ENCODE peak calls at places on chromosomes 2 and 18, in six cellular contexts. G, L, T, W, K and B are unnamed samples.

GRCh38 chr2:67842375-67842959 is 220.3 kb downstream of the C1D start:
- DNase-seq in G (no peak), K (no peak), T (no peak), W (no peak), L (no peak), B (no peak)

GRCh38 chr2:2586068-2586776 is 255.1 kb upstream of the MYT1L start:
- DNase-seq in T (no peak), K (no peak), W (no peak), G (no peak), L (no peak), B (no peak)

GRCh38 chr18:28357785-28358401 is 181.0 kb upstream of the CDH2 start:
- DNase-seq in G (no peak), K (no peak), W (peak), L (no peak), T (no peak), B (no peak)

GRCh38 chr18:10508546-10508945 is 17.3 kb upstream of the NAPG start:
- DNase-seq in L (no peak), K (no peak), G (no peak), T (no peak), W (no peak), B (no peak)

GRCh38 chr18:76875390-76876330 is 53.3 kb downstream of the ZNF236 start:
- DNase-seq in W (peak), T (peak), K (no peak), G (no peak), L (no peak), B (peak)

GRCh38 chr2:62014102-62014501 is 108.6 kb downstream of the COMMD1 start:
- DNase-seq in T (no peak), W (peak), K (peak), L (peak), G (peak), B (no peak)

GRCh38 chr18:59621027-59621426 is 76.2 kb downstream of the CCBE1 start:
- DNase-seq in G (no peak), L (no peak), K (no peak), W (no peak), T (no peak), B (no peak)

GRCh38 chr2:219230201-219230540 is 565 bp downstream of the ANKZF1 start:
- DNase-seq in L (no peak), T (peak), G (no peak), W (no peak), K (no peak), B (no peak)

GRCh38 chr2:86274918-86275275 is 62.5 kb downstream of the REEP1 start:
- DNase-seq in W (no peak), K (no peak), G (peak), T (peak), L (no peak), B (no peak)

GRCh38 chr2:238285653-238286082 is 2.7 kb downstream of the PER2 start:
- DNase-seq in G (peak), K (no peak), W (peak), T (no peak), L (no peak), B (no peak)

GRCh38 chr18:5900249-5900648 is 4.9 kb upstream of the TMEM200C start:
- DNase-seq in T (no peak), W (peak), G (no peak), K (no peak), L (no peak), B (no peak)

GRCh38 chr18:3284501-3284900 is 22.6 kb downstream of the MYL12B start:
- DNase-seq in L (no peak), W (no peak), K (no peak), G (no peak), T (peak), B (no peak)
- H3K27ac ChIP-seq in L (peak), W (peak), K (no peak), G (no peak), T (no peak), B (no peak)

GRCh38 chr18:75213610-75214009 is 3.0 kb downstream of the TSHZ1 start:
- DNase-seq in W (no peak), K (no peak), L (no peak), G (no peak), T (no peak), B (no peak)

GRCh38 chr18:75216212-75216925 is 5.8 kb downstream of the TSHZ1 start:
- DNase-seq in G (no peak), K (no peak), L (no peak), T (no peak), W (no peak), B (no peak)

GRCh38 chr18:75215663-75216062 is 5.1 kb downstream of the TSHZ1 start:
- DNase-seq in L (no peak), W (no peak), G (no peak), T (no peak), K (no peak), B (no peak)

GRCh38 chr18:75216926-75217303 is 6.3 kb downstream of the TSHZ1 start:
- DNase-seq in L (no peak), T (no peak), K (no peak), G (no peak), W (no peak), B (no peak)

DNA sequence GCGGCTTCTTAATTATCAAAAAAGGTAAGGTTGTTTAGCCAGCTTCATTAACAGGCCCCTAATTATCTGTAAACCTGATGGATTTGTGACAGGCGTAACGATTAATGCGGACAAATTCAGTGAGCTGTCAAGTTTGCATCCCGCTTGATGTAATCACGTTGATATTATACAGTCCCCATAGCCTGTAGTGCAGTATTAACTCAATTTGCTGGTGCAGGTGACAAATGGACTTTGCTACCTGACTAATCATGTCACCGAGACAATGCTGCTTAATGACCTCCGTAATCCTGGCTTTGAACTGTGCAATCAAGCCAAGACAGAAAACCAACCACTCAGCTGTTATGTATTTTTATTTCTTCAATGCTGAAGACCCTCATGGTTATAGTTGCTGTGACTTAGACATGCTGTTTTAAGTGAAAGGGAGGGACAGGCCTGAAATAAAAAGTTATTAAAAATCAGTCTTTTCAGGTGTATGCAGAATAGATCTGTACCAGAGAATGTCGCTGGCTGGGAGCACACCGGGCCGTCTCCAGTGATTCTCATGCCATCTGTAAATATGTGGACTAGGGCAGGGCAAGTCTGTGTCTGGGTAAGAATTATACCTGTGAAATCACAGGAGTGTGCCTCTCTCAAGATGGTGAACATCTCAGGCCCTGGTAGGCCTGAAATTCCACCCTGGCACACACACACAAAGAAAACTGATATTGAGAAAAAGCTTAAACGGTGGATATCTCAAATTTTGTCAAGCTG is 4.3 kb downstream of the TSHZ1 start:
- DNase-seq in G (no peak), K (no peak), T (no peak), L (no peak), W (no peak), B (no peak)
- H3K27ac ChIP-seq in G (peak), K (no peak), T (no peak), L (no peak), W (no peak), B (no peak)

DNA sequence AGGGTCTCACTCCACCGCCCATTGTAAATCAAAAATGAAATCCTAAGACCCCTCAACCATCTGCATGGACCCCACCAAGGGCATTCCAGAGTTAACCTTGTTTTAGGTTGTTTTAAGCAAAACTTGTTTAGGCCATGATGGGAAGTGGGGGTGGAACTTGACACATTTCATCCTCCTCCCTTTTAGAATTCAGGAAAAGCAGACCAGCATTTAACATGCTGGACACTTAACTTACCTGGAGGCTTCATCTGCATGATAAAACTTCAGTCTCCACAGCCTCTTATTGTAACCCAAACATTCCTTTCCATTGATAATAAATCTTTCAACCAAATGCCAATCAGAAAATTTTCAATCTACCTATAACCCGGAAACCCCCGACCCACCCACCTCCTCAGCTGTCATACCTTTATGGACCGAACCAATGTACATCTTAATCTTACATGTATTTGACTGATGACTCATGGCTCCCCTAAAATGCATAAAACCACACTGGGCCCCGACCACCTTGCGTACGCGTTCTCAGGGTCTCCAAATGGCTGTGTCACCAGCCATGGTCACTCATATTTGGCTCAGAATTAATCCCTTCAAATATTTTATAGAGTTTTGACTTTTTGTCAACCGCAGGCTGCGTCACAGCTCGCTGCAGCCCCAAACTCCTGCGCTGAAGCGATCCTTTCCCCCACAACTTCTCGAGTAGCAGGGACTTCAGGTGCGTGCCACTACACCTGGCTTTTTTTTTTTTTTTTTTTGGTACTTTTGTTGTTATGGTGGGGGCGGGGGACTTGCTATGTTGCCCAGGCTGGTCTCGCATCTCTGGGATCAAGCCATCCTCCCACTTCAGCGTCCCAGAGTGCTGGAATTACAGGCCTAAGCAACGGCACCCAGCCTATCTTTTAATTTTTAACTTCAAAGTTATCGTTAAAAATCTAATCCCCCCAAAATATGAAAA is 917 bp downstream of the MPPE1 start:
- DNase-seq in G (no peak), L (no peak), T (no peak), K (no peak), W (no peak), B (no peak)
- H3K27ac ChIP-seq in G (peak), L (no peak), T (no peak), K (no peak), W (peak), B (no peak)

GRCh38 chr2:69021727-69022126 is 8.7 kb downstream of the ANTXR1 start:
- DNase-seq in W (no peak), L (no peak), T (no peak), K (no peak), G (no peak), B (no peak)

GRCh38 chr2:69022548-69022947 is 9.6 kb downstream of the ANTXR1 start:
- DNase-seq in K (no peak), T (no peak), G (no peak), W (peak), L (no peak), B (no peak)

GRCh38 chr2:69020496-69020895 is 7.5 kb downstream of the ANTXR1 start:
- DNase-seq in G (no peak), T (no peak), L (no peak), K (no peak), W (no peak), B (no peak)

GRCh38 chr2:69023236-69023635 is 10.3 kb downstream of the ANTXR1 start:
- DNase-seq in T (no peak), G (no peak), W (no peak), L (no peak), K (no peak), B (no peak)

DNA sequence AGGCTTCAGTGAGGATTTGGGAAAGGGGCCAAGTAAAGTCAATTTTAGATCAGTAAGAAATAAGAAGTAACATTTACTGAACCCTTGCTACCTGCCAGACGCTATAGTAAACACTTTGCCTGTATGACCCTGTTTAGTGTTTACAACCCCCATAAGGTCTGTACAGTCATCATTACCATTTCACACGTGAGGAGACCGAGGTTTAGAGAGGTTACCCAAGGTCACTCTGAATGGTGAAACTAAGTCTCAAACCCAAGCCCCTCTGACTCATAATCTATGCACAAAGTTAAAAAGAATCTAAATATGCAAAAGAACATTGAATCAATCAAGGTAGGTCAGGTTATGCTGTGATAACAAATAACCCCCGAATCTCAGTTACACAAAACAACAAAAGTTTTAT is 8.0 kb downstream of the ANTXR1 start:
- DNase-seq in G (no peak), W (no peak), K (no peak), T (no peak), L (no peak), B (no peak)
- H3K27ac ChIP-seq in G (no peak), W (peak), K (no peak), T (no peak), L (no peak), B (no peak)